ENCODE peak calls at places on chromosomes 6 and 20, in four cellular contexts. One of them, this sample, is unnamed.

GRCh38 chr6:118709859-118710350 is 58.5 kb upstream of the CEP85L start:
- DNase-seq in K562: peak
- DNase-seq in GM12891: peak
- DNase-seq in GM12878: peak
- DNase-seq in this sample: no peak

GRCh38 chr6:126947070-126947469 is 171.4 kb upstream of the RSPO3 start:
- DNase-seq in K562: no peak
- DNase-seq in GM12891: no peak
- DNase-seq in GM12878: no peak
- DNase-seq in this sample: no peak

GRCh38 chr6:11140061-11140460 is 28.5 kb upstream of the ERVFRD-1 start:
- DNase-seq in K562: no peak
- DNase-seq in GM12891: no peak
- DNase-seq in GM12878: no peak
- DNase-seq in this sample: no peak

GRCh38 chr20:15711177-15711576 is 862.1 kb downstream of the KIF16B start:
- DNase-seq in K562: no peak
- DNase-seq in GM12891: no peak
- DNase-seq in GM12878: no peak
- DNase-seq in this sample: no peak

GRCh38 chr20:53958240-53958639 is 112.2 kb downstream of the BCAS1 start:
- DNase-seq in K562: no peak
- DNase-seq in GM12891: no peak
- DNase-seq in GM12878: no peak
- DNase-seq in this sample: no peak

GRCh38 chr6:170022291-170022722 is 268.6 kb downstream of the DLL1 start:
- DNase-seq in K562: no peak
- DNase-seq in GM12891: no peak
- DNase-seq in GM12878: no peak
- DNase-seq in this sample: no peak

GRCh38 chr6:68728580-68728979 is 93.5 kb downstream of the ADGRB3 start:
- DNase-seq in K562: no peak
- DNase-seq in GM12891: no peak
- DNase-seq in GM12878: no peak
- DNase-seq in this sample: no peak

GRCh38 chr6:35061102-35061615 is 80.0 kb downstream of the TCP11 start:
- DNase-seq in K562: peak
- DNase-seq in GM12891: no peak
- DNase-seq in GM12878: no peak
- DNase-seq in this sample: no peak

GRCh38 chr20:58650181-58650775 is 805 bp upstream of the STX16 start:
- DNase-seq in K562: peak
- DNase-seq in GM12891: peak
- DNase-seq in GM12878: no peak
- DNase-seq in this sample: no peak

GRCh38 chr20:5845686-5846651 is 95.8 kb downstream of the SHLD1 start:
- DNase-seq in K562: no peak
- DNase-seq in GM12891: no peak
- DNase-seq in GM12878: peak
- DNase-seq in this sample: no peak

GRCh38 chr6:130365166-130366010 is 429 bp upstream of the TMEM200A start:
- DNase-seq in K562: peak
- DNase-seq in GM12891: peak
- DNase-seq in GM12878: no peak
- DNase-seq in this sample: no peak

GRCh38 chr6:117605169-117605826 is 3.0 kb upstream of the GOPC start:
- DNase-seq in K562: peak
- DNase-seq in GM12891: peak
- DNase-seq in GM12878: peak
- DNase-seq in this sample: peak

GRCh38 chr6:2999621-3000455 is at the start of gene NQO2:
- DNase-seq in K562: peak
- DNase-seq in GM12891: peak
- DNase-seq in GM12878: peak
- DNase-seq in this sample: peak

GRCh38 chr20:29878777-29879442 is 1378.6 kb upstream of the DEFB115 start:
- DNase-seq in K562: no peak
- DNase-seq in GM12891: no peak
- DNase-seq in GM12878: no peak
- DNase-seq in this sample: no peak

GRCh38 chr20:10672579-10673127 is 1.1 kb downstream of the JAG1 start:
- DNase-seq in K562: no peak
- DNase-seq in GM12891: no peak
- DNase-seq in GM12878: no peak
- DNase-seq in this sample: peak

GRCh38 chr20:3733119-3733995 is 872 bp downstream of the HSPA12B start:
- DNase-seq in K562: no peak
- DNase-seq in GM12891: no peak
- DNase-seq in GM12878: no peak
- DNase-seq in this sample: no peak

GRCh38 chr20:59152559-59153354 is 10.9 kb upstream of the ZNF831 start:
- DNase-seq in K562: no peak
- DNase-seq in GM12891: no peak
- DNase-seq in GM12878: no peak
- DNase-seq in this sample: no peak

GRCh38 chr6:137494281-137494966 is at the start of gene OLIG3:
- DNase-seq in K562: no peak
- DNase-seq in GM12891: peak
- DNase-seq in GM12878: no peak
- DNase-seq in this sample: no peak

GRCh38 chr6:71481801-71482200 is 193.2 kb downstream of the OGFRL1 start:
- DNase-seq in K562: no peak
- DNase-seq in GM12891: no peak
- DNase-seq in GM12878: no peak
- DNase-seq in this sample: no peak

GRCh38 chr6:88814909-88815308 is 148.5 kb downstream of the RNGTT start:
- DNase-seq in K562: no peak
- DNase-seq in GM12891: no peak
- DNase-seq in GM12878: no peak
- DNase-seq in this sample: no peak

GRCh38 chr6:44545224-44545623 is 157.7 kb downstream of the CDC5L start:
- DNase-seq in K562: no peak
- DNase-seq in GM12891: no peak
- DNase-seq in GM12878: no peak
- DNase-seq in this sample: no peak

GRCh38 chr6:7479801-7480266 is 61.6 kb upstream of the DSP start:
- DNase-seq in K562: no peak
- DNase-seq in GM12891: no peak
- DNase-seq in GM12878: no peak
- DNase-seq in this sample: no peak

GRCh38 chr6:129748212-129748900 is 38.4 kb upstream of the ARHGAP18 start:
- DNase-seq in K562: peak
- DNase-seq in GM12891: no peak
- DNase-seq in GM12878: peak
- DNase-seq in this sample: peak

GRCh38 chr6:139534472-139535115 is 160.1 kb upstream of the CITED2 start:
- DNase-seq in K562: no peak
- DNase-seq in GM12891: no peak
- DNase-seq in GM12878: no peak
- DNase-seq in this sample: no peak

GRCh38 chr6:95083506-95083905 is 493.8 kb upstream of the MANEA start:
- DNase-seq in K562: no peak
- DNase-seq in GM12891: no peak
- DNase-seq in GM12878: no peak
- DNase-seq in this sample: no peak

GRCh38 chr20:1567392-1568165 is 10.1 kb upstream of the SIRPD start:
- DNase-seq in K562: peak
- DNase-seq in GM12891: no peak
- DNase-seq in GM12878: no peak
- DNase-seq in this sample: peak

GRCh38 chr20:50824137-50824536 is 29.3 kb downstream of the BCAS4 start:
- DNase-seq in K562: no peak
- DNase-seq in GM12891: no peak
- DNase-seq in GM12878: no peak
- DNase-seq in this sample: no peak

GRCh38 chr6:119116712-119117281 is 38.3 kb upstream of the FAM184A start:
- DNase-seq in K562: peak
- DNase-seq in GM12891: no peak
- DNase-seq in GM12878: no peak
- DNase-seq in this sample: no peak

GRCh38 chr6:80003841-80004198 is 629 bp upstream of the TTK start:
- DNase-seq in K562: no peak
- DNase-seq in GM12891: no peak
- DNase-seq in GM12878: no peak
- DNase-seq in this sample: peak

GRCh38 chr6:148983366-148983765 is 236.5 kb downstream of the UST start:
- DNase-seq in K562: no peak
- DNase-seq in GM12891: no peak
- DNase-seq in GM12878: no peak
- DNase-seq in this sample: no peak

GRCh38 chr6:37288247-37288646 is 30.3 kb upstream of the TMEM217 start:
- DNase-seq in K562: no peak
- DNase-seq in GM12891: no peak
- DNase-seq in GM12878: no peak
- DNase-seq in this sample: no peak

DNA sequence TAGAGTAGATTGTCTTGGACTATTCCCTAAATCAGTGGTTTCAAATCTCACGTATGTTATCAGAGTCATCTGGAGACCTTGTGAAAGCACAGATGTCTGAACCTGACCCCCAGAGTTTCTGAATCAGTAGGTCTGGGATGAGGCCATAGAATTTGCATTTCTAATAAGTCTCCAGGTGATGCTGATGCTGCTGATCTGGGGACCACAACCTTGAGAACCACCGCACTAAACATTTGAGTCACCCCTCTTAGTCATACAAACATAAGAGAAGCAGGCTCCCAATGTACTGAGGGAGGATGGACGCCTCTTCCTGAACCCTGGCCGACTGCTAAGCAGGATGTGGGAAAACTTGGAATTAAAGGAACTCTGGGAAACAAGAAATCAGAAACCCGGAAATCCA is 187.8 kb upstream of the PRDM1 start:
- DNase-seq in K562: no peak
- DNase-seq in GM12891: no peak
- DNase-seq in GM12878: no peak
- DNase-seq in this sample: no peak
- TF ChIP-seq SPI1 in K562: no peak
- TF ChIP-seq SPI1 in GM12891: no peak
- TF ChIP-seq SPI1 in GM12878: no peak
- TF ChIP-seq SPI1 in this sample: no peak

GRCh38 chr20:33441142-33441955 is 2.2 kb downstream of the SNTA1 start:
- DNase-seq in K562: peak
- DNase-seq in GM12891: no peak
- DNase-seq in GM12878: no peak
- DNase-seq in this sample: no peak

GRCh38 chr20:33443512-33444239 is at the start of gene SNTA1:
- DNase-seq in K562: peak
- DNase-seq in GM12891: peak
- DNase-seq in GM12878: no peak
- DNase-seq in this sample: peak

GRCh38 chr20:33442136-33443005 is 1.2 kb downstream of the SNTA1 start:
- DNase-seq in K562: peak
- DNase-seq in GM12891: no peak
- DNase-seq in GM12878: no peak
- DNase-seq in this sample: no peak

GRCh38 chr20:33444797-33445560 is 1.4 kb upstream of the SNTA1 start:
- DNase-seq in K562: no peak
- DNase-seq in GM12891: no peak
- DNase-seq in GM12878: no peak
- DNase-seq in this sample: no peak

GRCh38 chr20:33443006-33443511 is 504 bp downstream of the SNTA1 start:
- DNase-seq in K562: peak
- DNase-seq in GM12891: peak
- DNase-seq in GM12878: no peak
- DNase-seq in this sample: no peak
- TF ChIP-seq SPI1 in K562: no peak
- TF ChIP-seq SPI1 in GM12891: no peak
- TF ChIP-seq SPI1 in GM12878: no peak
- TF ChIP-seq SPI1 in this sample: no peak

GRCh38 chr6:100230976-100231316 is 233.8 kb downstream of the SIM1 start:
- DNase-seq in K562: no peak
- DNase-seq in GM12891: no peak
- DNase-seq in GM12878: no peak
- DNase-seq in this sample: no peak

GRCh38 chr6:100229512-100229911 is 235.2 kb downstream of the SIM1 start:
- DNase-seq in K562: no peak
- DNase-seq in GM12891: no peak
- DNase-seq in GM12878: no peak
- DNase-seq in this sample: no peak

GRCh38 chr6:100230115-100230975 is 234.4 kb downstream of the SIM1 start:
- DNase-seq in K562: no peak
- DNase-seq in GM12891: no peak
- DNase-seq in GM12878: no peak
- DNase-seq in this sample: no peak

GRCh38 chr6:100234625-100235024 is 230.1 kb downstream of the SIM1 start:
- DNase-seq in K562: no peak
- DNase-seq in GM12891: no peak
- DNase-seq in GM12878: no peak
- DNase-seq in this sample: no peak

DNA sequence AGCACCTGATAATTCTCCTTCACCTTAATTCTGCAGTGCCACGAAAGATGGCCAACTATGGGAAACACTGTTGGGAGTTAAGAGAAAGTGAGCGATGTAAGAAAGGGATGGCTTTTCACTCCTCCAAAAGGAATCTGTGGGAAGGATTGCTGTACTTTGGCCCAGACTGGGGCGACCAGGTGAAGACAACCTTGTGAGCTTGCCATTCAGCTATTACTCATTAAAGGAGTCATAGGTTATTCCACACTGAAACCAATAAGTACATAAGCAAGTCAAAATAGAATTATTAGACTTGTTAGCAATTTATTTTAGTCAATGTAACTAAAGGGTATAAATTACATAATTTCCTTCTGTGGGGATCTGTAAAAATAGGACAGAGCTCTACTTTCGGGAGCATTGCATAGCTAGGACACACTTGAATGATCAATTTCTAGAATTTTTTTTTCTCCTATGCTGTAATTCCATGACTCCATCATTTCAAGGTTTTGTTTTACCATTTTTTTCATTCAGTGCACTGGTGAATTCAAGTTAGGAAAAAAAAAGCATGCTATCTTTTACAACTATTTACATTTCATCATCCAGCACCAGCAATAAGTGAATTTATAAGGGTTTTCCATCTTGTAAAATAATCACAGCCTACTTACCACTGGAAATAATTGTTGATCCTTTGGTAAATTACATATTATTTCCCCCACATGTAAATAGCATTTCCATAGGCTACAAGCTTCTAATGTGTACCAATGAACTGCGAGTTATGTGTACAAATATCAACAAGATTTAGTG is 231.7 kb downstream of the SIM1 start:
- DNase-seq in K562: no peak
- DNase-seq in GM12891: no peak
- DNase-seq in GM12878: no peak
- DNase-seq in this sample: no peak
- TF ChIP-seq SPI1 in K562: no peak
- TF ChIP-seq SPI1 in GM12891: no peak
- TF ChIP-seq SPI1 in GM12878: no peak
- TF ChIP-seq SPI1 in this sample: no peak

GRCh38 chr6:31776961-31777666 is at the start of gene VWA7:
- DNase-seq in K562: peak
- DNase-seq in GM12891: peak
- DNase-seq in GM12878: peak
- DNase-seq in this sample: peak
- TF ChIP-seq SPI1 in K562: peak
- TF ChIP-seq SPI1 in GM12891: peak
- TF ChIP-seq SPI1 in GM12878: no peak
- TF ChIP-seq SPI1 in this sample: no peak